ENCODE peak calls at places on chromosomes 4 and X, in five cellular contexts. O is pancreas; X is effector CD4-positive, alpha-beta T cell; H is HT1080; K is HEK293T. F is an unnamed sample.

GRCh38 chr4:113406723-113407016 is 354.9 kb downstream of the CAMK2D start:
- DNase-seq in O (no peak), K (no peak), X (no peak), H (no peak), F (no peak)

GRCh38 chr4:168162604-168163003 is 70.3 kb downstream of the ANXA10 start:
- DNase-seq in H (peak; percentile 26), X (no peak), O (no peak), K (no peak), F (no peak)

GRCh38 chr4:145308598-145308997 is 128.2 kb upstream of the OTUD4 start:
- DNase-seq in H (no peak), O (no peak), K (no peak), X (no peak), F (no peak)

GRCh38 chr4:117965608-117966007 is 68.7 kb upstream of the NDST3 start:
- DNase-seq in H (no peak), X (no peak), O (no peak), K (no peak), F (no peak)

GRCh38 chrX:102712216-102712966 is at the start of gene GPRASP2:
- DNase-seq in X (peak; percentile 17), H (peak; percentile 17), O (peak; percentile 68), K (peak; percentile 43), F (peak; percentile 16)

GRCh38 chr4:176042195-176042594 is 23.4 kb upstream of the WDR17 start:
- DNase-seq in O (no peak), H (no peak), K (no peak), X (no peak), F (no peak)

GRCh38 chr4:120066182-120066524 is 495 bp downstream of the MAD2L1 start:
- DNase-seq in X (no peak), O (no peak), H (no peak), K (peak; percentile 44), F (peak; percentile 79)

GRCh38 chr4:73053076-73053475 is 16.4 kb downstream of the COX18 start:
- DNase-seq in O (no peak), X (no peak), K (no peak), H (no peak), F (no peak)

GRCh38 chr4:182569561-182569960 is 326.4 kb downstream of the TENM3 start:
- DNase-seq in H (no peak), K (no peak), O (no peak), X (no peak), F (no peak)

GRCh38 chr4:48016141-48017107 is at the start of the genes CNGA1 and NIPAL1:
- DNase-seq in K (peak; percentile 78), O (peak; percentile 91), X (peak; percentile 64), H (peak; percentile 76), F (peak; percentile 36)

GRCh38 chrX:65596270-65596669 is 61.7 kb upstream of the LAS1L start:
- DNase-seq in O (no peak), K (no peak), H (peak; percentile 70), X (peak; percentile 53), F (peak; percentile 69)

GRCh38 chr4:189021831-189022230 is 882.6 kb downstream of the TRIML1 start:
- DNase-seq in X (no peak), O (no peak), H (peak; percentile 38), K (no peak), F (no peak)

GRCh38 chrX:112874140-112874539 is 33.5 kb upstream of the AMOT start:
- DNase-seq in X (no peak), H (no peak), K (no peak), O (no peak), F (no peak)

GRCh38 chrX:63275127-63275526 is 76.0 kb downstream of the SPIN4 start:
- DNase-seq in K (peak; percentile 44), H (peak; percentile 19), O (no peak), X (no peak), F (peak; percentile 19)

GRCh38 chr4:151287409-151287808 is 10.4 kb downstream of the PRSS48 start:
- DNase-seq in O (no peak), H (peak; percentile 69), K (no peak), X (no peak), F (no peak)

GRCh38 chr4:4524364-4524763 is 17.5 kb downstream of the STX18 start:
- DNase-seq in X (no peak), K (no peak), O (no peak), H (peak; percentile 21), F (peak; percentile 47)

GRCh38 chr4:113159901-113160545 is 110.6 kb downstream of the ANK2 start:
- DNase-seq in K (no peak), X (no peak), O (no peak), H (peak; percentile 35), F (no peak)

GRCh38 chrX:78555401-78555980 is 103.6 kb downstream of the RTL3 start:
- DNase-seq in X (no peak), K (no peak), O (no peak), H (no peak), F (no peak)

GRCh38 chrX:37745835-37746234 is 34.0 kb upstream of the CYBB start:
- DNase-seq in K (no peak), H (no peak), X (no peak), O (no peak), F (no peak)

GRCh38 chr4:72006576-72006975 is 25.2 kb upstream of the NPFFR2 start:
- DNase-seq in K (no peak), H (peak; percentile 95), O (no peak), X (no peak), F (no peak)

GRCh38 chrX:93673056-93673868 is at the start of gene NAP1L3:
- DNase-seq in H (peak; percentile 81), X (peak; percentile 31), O (peak; percentile 44), K (peak; percentile 61), F (peak; percentile 64)

GRCh38 chrX:1535241-1536041 is 1.5 kb downstream of the P2RY8 start:
- DNase-seq in O (no peak), H (no peak), X (peak; percentile 12), K (no peak), F (peak; percentile 75)

GRCh38 chrX:114774691-114775090 is 190.8 kb downstream of the HTR2C start:
- DNase-seq in K (peak; percentile 8), H (no peak), O (no peak), X (no peak), F (no peak)

GRCh38 chr4:26356067-26356466 is 35.3 kb downstream of the RBPJ start:
- DNase-seq in K (no peak), H (no peak), O (no peak), X (no peak), F (peak; percentile 28)

GRCh38 chr4:167028976-167029375 is 205.3 kb downstream of the SPOCK3 start:
- DNase-seq in X (no peak), O (no peak), K (no peak), H (no peak), F (no peak)

GRCh38 chr4:73421708-73422457 is 14.1 kb upstream of the AFP start:
- DNase-seq in O (no peak), X (no peak), K (no peak), H (no peak), F (no peak)

GRCh38 chrX:109533631-109534030 is 3.0 kb upstream of the NXT2 start:
- DNase-seq in H (no peak), O (no peak), K (no peak), X (no peak), F (no peak)

GRCh38 chr4:148373093-148373492 is 69.1 kb downstream of the NR3C2 start:
- DNase-seq in K (no peak), X (no peak), H (no peak), O (no peak), F (no peak)

GRCh38 chr4:39067031-39067430 is 5.0 kb downstream of the KLHL5 start:
- DNase-seq in O (no peak), K (no peak), H (no peak), X (no peak), F (no peak)

GRCh38 chr4:147589586-147589985 is 27.6 kb upstream of the TMEM184C start:
- DNase-seq in K (no peak), O (no peak), X (no peak), H (no peak), F (no peak)